ENCODE peak calls at places on chromosomes 16 and 17, in eight cellular contexts. One of them, this sample, is unnamed.

GRCh38 chr17:39739020-39739884 is 1.5 kb downstream of the GRB7 start:
- DNase-seq in AG04449: no peak
- DNase-seq in CD4-positive, alpha-beta T cell: no peak
- DNase-seq in lung: peak; percentile 80
- DNase-seq in suprapubic skin: peak; percentile 89
- DNase-seq in hepatocyte: peak; percentile 94
- DNase-seq in H9: peak; percentile 90
- DNase-seq in AG09309: no peak
- DNase-seq in this sample: no peak

GRCh38 chr17:35947156-35947585 is 3.7 kb upstream of the LYZL6 start:
- DNase-seq in AG04449: no peak
- DNase-seq in CD4-positive, alpha-beta T cell: peak; percentile 9
- DNase-seq in lung: peak; percentile 33
- DNase-seq in suprapubic skin: no peak
- DNase-seq in hepatocyte: peak; percentile 76
- DNase-seq in H9: peak; percentile 81
- DNase-seq in AG09309: no peak
- DNase-seq in this sample: peak; percentile 57

GRCh38 chr17:67994827-67995567 is 1.3 kb downstream of the C17orf58 start:
- DNase-seq in AG04449: peak; percentile 42
- DNase-seq in CD4-positive, alpha-beta T cell: no peak
- DNase-seq in lung: no peak
- DNase-seq in suprapubic skin: no peak
- DNase-seq in hepatocyte: peak; percentile 24
- DNase-seq in H9: peak; percentile 20
- DNase-seq in AG09309: no peak
- DNase-seq in this sample: no peak

GRCh38 chr17:19250421-19251141 is 13.4 kb downstream of the EPN2 start:
- DNase-seq in AG04449: no peak
- DNase-seq in CD4-positive, alpha-beta T cell: no peak
- DNase-seq in lung: no peak
- DNase-seq in suprapubic skin: peak; percentile 75
- DNase-seq in hepatocyte: no peak
- DNase-seq in H9: no peak
- DNase-seq in AG09309: no peak
- DNase-seq in this sample: no peak

GRCh38 chr16:84443166-84443802 is 61.2 kb downstream of the MEAK7 start:
- DNase-seq in AG04449: no peak
- DNase-seq in CD4-positive, alpha-beta T cell: no peak
- DNase-seq in lung: no peak
- DNase-seq in suprapubic skin: no peak
- DNase-seq in hepatocyte: peak; percentile 67
- DNase-seq in H9: no peak
- DNase-seq in AG09309: no peak
- DNase-seq in this sample: no peak

GRCh38 chr17:39027037-39027436 is 59.8 kb upstream of the FBXO47 start:
- DNase-seq in AG04449: no peak
- DNase-seq in CD4-positive, alpha-beta T cell: no peak
- DNase-seq in lung: peak; percentile 49
- DNase-seq in suprapubic skin: peak; percentile 86
- DNase-seq in hepatocyte: peak; percentile 68
- DNase-seq in H9: peak; percentile 77
- DNase-seq in AG09309: no peak
- DNase-seq in this sample: no peak

GRCh38 chr16:20901441-20902112 is 1.0 kb downstream of the LYRM1 start:
- DNase-seq in AG04449: no peak
- DNase-seq in CD4-positive, alpha-beta T cell: peak; percentile 6
- DNase-seq in lung: peak; percentile 67
- DNase-seq in suprapubic skin: peak; percentile 81
- DNase-seq in hepatocyte: peak; percentile 70
- DNase-seq in H9: peak; percentile 57
- DNase-seq in AG09309: no peak
- DNase-seq in this sample: peak; percentile 16

GRCh38 chr17:1623057-1623456 is 5.6 kb downstream of the SLC43A2 start:
- DNase-seq in AG04449: no peak
- DNase-seq in CD4-positive, alpha-beta T cell: no peak
- DNase-seq in lung: no peak
- DNase-seq in suprapubic skin: no peak
- DNase-seq in hepatocyte: no peak
- DNase-seq in H9: no peak
- DNase-seq in AG09309: no peak
- DNase-seq in this sample: no peak

GRCh38 chr16:74605746-74606520 is 981 bp downstream of the GLG1 start:
- DNase-seq in AG04449: no peak
- DNase-seq in CD4-positive, alpha-beta T cell: no peak
- DNase-seq in lung: no peak
- DNase-seq in suprapubic skin: no peak
- DNase-seq in hepatocyte: no peak
- DNase-seq in H9: no peak
- DNase-seq in AG09309: no peak
- DNase-seq in this sample: no peak

GRCh38 chr16:46688101-46688656 is 799 bp downstream of the VPS35 start:
- DNase-seq in AG04449: no peak
- DNase-seq in CD4-positive, alpha-beta T cell: no peak
- DNase-seq in lung: peak; percentile 51
- DNase-seq in suprapubic skin: peak; percentile 67
- DNase-seq in hepatocyte: no peak
- DNase-seq in H9: no peak
- DNase-seq in AG09309: no peak
- DNase-seq in this sample: no peak

GRCh38 chr17:10516638-10517037 is 1.7 kb downstream of the MYH1 start:
- DNase-seq in AG04449: no peak
- DNase-seq in CD4-positive, alpha-beta T cell: no peak
- DNase-seq in lung: no peak
- DNase-seq in suprapubic skin: no peak
- DNase-seq in hepatocyte: no peak
- DNase-seq in H9: no peak
- DNase-seq in AG09309: no peak
- DNase-seq in this sample: no peak

GRCh38 chr17:80891096-80892018 is 100.3 kb upstream of the CHMP6 start:
- DNase-seq in AG04449: peak; percentile 33
- DNase-seq in CD4-positive, alpha-beta T cell: peak; percentile 76
- DNase-seq in lung: no peak
- DNase-seq in suprapubic skin: no peak
- DNase-seq in hepatocyte: peak; percentile 26
- DNase-seq in H9: no peak
- DNase-seq in AG09309: peak; percentile 55
- DNase-seq in this sample: no peak

GRCh38 chr16:84545114-84545737 is 40.8 kb upstream of the MEAK7 start:
- DNase-seq in AG04449: no peak
- DNase-seq in CD4-positive, alpha-beta T cell: no peak
- DNase-seq in lung: no peak
- DNase-seq in suprapubic skin: no peak
- DNase-seq in hepatocyte: no peak
- DNase-seq in H9: no peak
- DNase-seq in AG09309: no peak
- DNase-seq in this sample: no peak

GRCh38 chr17:77266891-77267341 is 126.1 kb downstream of the SEC14L1 start:
- DNase-seq in AG04449: no peak
- DNase-seq in CD4-positive, alpha-beta T cell: no peak
- DNase-seq in lung: no peak
- DNase-seq in suprapubic skin: no peak
- DNase-seq in hepatocyte: no peak
- DNase-seq in H9: peak; percentile 85
- DNase-seq in AG09309: no peak
- DNase-seq in this sample: no peak

GRCh38 chr17:61395983-61396585 is 3.6 kb upstream of the TBX2 start:
- DNase-seq in AG04449: no peak
- DNase-seq in CD4-positive, alpha-beta T cell: no peak
- DNase-seq in lung: no peak
- DNase-seq in suprapubic skin: no peak
- DNase-seq in hepatocyte: no peak
- DNase-seq in H9: no peak
- DNase-seq in AG09309: no peak
- DNase-seq in this sample: no peak

GRCh38 chr17:15289285-15290185 is 24.4 kb upstream of the PMP22 start:
- DNase-seq in AG04449: no peak
- DNase-seq in CD4-positive, alpha-beta T cell: no peak
- DNase-seq in lung: no peak
- DNase-seq in suprapubic skin: no peak
- DNase-seq in hepatocyte: peak; percentile 55
- DNase-seq in H9: no peak
- DNase-seq in AG09309: peak; percentile 92
- DNase-seq in this sample: no peak

GRCh38 chr16:75265911-75266701 is 14.7 kb upstream of the BCAR1 start:
- DNase-seq in AG04449: no peak
- DNase-seq in CD4-positive, alpha-beta T cell: no peak
- DNase-seq in lung: peak; percentile 82
- DNase-seq in suprapubic skin: peak; percentile 83
- DNase-seq in hepatocyte: peak; percentile 90
- DNase-seq in H9: peak; percentile 90
- DNase-seq in AG09309: no peak
- DNase-seq in this sample: peak; percentile 88

GRCh38 chr17:80043963-80044362 is 7.5 kb downstream of the CCDC40 start:
- DNase-seq in AG04449: no peak
- DNase-seq in CD4-positive, alpha-beta T cell: no peak
- DNase-seq in lung: no peak
- DNase-seq in suprapubic skin: no peak
- DNase-seq in hepatocyte: no peak
- DNase-seq in H9: no peak
- DNase-seq in AG09309: no peak
- DNase-seq in this sample: no peak

GRCh38 chr16:65180986-65181710 is 59.3 kb upstream of the CDH11 start:
- DNase-seq in AG04449: no peak
- DNase-seq in CD4-positive, alpha-beta T cell: no peak
- DNase-seq in lung: no peak
- DNase-seq in suprapubic skin: no peak
- DNase-seq in hepatocyte: peak; percentile 32
- DNase-seq in H9: no peak
- DNase-seq in AG09309: no peak
- DNase-seq in this sample: no peak
- TF ChIP-seq CTCF in AG04449: peak; percentile 1
- TF ChIP-seq CTCF in CD4-positive, alpha-beta T cell: no peak
- TF ChIP-seq CTCF in lung: no peak
- TF ChIP-seq CTCF in suprapubic skin: no peak
- TF ChIP-seq CTCF in hepatocyte: peak; percentile 15
- TF ChIP-seq CTCF in H9: no peak
- TF ChIP-seq CTCF in AG09309: no peak
- TF ChIP-seq CTCF in this sample: no peak

DNA sequence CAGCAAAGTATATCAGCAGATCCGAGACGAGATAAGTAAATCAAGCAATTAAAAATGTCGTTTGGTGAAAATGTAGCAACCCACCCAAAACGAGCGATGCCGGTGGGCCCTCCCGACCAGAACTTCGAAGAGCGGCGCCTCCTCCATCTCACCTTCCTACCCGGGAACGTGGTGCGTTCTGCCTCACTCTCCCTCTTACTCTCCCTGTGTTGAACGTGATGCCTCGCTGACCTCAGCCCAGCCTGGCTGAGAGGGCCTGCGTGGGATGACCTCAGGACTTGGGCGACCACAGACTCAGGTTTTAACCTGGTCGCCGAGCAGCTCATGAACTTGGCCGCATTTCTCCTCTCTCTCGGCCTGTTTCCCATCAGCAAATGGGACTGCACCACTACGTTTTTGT is 69.8 kb upstream of the RPL38 start:
- DNase-seq in AG04449: no peak
- DNase-seq in CD4-positive, alpha-beta T cell: no peak
- DNase-seq in lung: no peak
- DNase-seq in suprapubic skin: no peak
- DNase-seq in hepatocyte: no peak
- DNase-seq in H9: peak; percentile 27
- DNase-seq in AG09309: no peak
- DNase-seq in this sample: no peak
- TF ChIP-seq CTCF in AG04449: no peak
- TF ChIP-seq CTCF in CD4-positive, alpha-beta T cell: no peak
- TF ChIP-seq CTCF in lung: no peak
- TF ChIP-seq CTCF in suprapubic skin: no peak
- TF ChIP-seq CTCF in hepatocyte: no peak
- TF ChIP-seq CTCF in H9: no peak
- TF ChIP-seq CTCF in AG09309: no peak
- TF ChIP-seq CTCF in this sample: no peak

DNA sequence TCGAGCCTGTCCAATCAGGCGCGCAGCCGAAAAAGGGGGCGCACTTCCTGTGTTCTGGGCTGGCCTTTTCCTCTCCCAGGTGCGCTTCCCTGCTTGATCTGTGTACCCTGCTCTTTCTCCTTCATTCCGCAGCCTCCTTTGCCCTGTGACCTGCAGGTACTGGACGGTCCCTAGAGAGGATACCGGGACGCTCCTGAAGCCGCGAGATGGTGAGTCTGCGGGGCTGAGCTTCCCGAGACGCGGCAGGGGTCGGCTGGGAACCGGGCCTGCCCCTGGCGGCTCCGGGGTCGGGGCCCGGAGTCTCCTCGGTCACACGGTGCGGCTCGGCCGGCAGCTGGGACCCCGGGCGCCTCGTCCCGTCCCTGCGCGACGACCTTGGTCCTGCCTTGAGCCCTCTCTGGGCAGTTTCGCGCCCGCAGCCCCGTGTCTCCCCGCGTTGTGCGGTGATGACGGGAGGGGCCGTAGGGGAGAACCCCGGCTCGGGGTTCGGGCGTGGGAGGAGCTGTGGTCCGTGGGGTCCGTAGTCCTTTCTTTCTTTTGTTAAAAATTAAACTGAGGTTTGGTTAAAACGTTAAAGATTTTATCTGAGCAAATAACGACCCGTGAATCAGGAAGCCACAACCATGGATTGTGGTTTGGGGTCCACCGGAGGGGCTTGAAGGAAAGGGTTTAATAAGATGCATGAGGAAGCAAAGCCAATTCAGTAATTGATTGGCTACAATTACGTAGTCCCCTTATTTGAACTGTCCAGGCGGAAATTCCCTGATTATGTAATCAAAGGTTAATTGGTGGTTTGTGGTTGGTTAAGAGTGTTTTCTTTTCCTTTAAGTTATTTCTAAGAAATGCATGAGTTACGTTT is 172.8 kb upstream of the ZNF267 start:
- DNase-seq in AG04449: no peak
- DNase-seq in CD4-positive, alpha-beta T cell: peak; percentile 83
- DNase-seq in lung: peak; percentile 88
- DNase-seq in suprapubic skin: peak; percentile 79
- DNase-seq in hepatocyte: peak; percentile 93
- DNase-seq in H9: no peak
- DNase-seq in AG09309: no peak
- DNase-seq in this sample: peak; percentile 67
- TF ChIP-seq CTCF in AG04449: peak; percentile 21
- TF ChIP-seq CTCF in CD4-positive, alpha-beta T cell: no peak
- TF ChIP-seq CTCF in lung: no peak
- TF ChIP-seq CTCF in suprapubic skin: no peak
- TF ChIP-seq CTCF in hepatocyte: peak; percentile 10
- TF ChIP-seq CTCF in H9: peak; percentile 25
- TF ChIP-seq CTCF in AG09309: peak; percentile 26
- TF ChIP-seq CTCF in this sample: no peak

DNA sequence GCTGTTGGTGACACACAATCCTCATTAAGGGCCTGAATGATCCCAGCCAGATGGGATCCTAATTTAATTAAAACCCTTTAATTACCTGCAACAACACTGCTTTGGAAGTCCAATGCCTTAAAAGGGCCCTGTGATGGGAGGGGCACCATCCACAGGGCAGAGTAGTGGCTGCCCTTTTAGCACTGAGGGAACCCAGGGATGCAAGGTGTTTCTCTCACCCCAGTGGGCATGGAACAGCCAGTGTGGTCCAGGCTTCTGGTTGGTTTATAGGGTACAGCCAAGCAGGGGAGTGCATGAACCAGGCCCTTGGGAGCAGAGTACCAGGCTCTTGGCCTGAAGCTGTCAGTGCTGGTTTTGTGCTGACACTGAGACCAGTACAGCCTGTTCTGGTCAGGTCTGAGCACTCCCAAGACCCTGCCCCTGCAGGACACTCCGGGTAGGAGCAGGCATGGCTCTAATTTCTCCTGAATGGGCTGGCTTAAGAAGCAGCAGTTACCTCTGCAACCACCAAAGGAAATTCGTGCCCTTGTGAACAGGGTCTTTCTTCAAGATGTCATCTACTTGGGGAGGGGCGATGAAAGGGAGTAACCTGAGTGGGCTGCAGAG is 9.9 kb downstream of the NXPH3 start:
- DNase-seq in AG04449: no peak
- DNase-seq in CD4-positive, alpha-beta T cell: no peak
- DNase-seq in lung: no peak
- DNase-seq in suprapubic skin: no peak
- DNase-seq in hepatocyte: no peak
- DNase-seq in H9: peak; percentile 88
- DNase-seq in AG09309: no peak
- DNase-seq in this sample: no peak
- TF ChIP-seq CTCF in AG04449: no peak
- TF ChIP-seq CTCF in CD4-positive, alpha-beta T cell: no peak
- TF ChIP-seq CTCF in lung: no peak
- TF ChIP-seq CTCF in suprapubic skin: no peak
- TF ChIP-seq CTCF in hepatocyte: no peak
- TF ChIP-seq CTCF in H9: peak; percentile 59
- TF ChIP-seq CTCF in AG09309: peak; percentile 6
- TF ChIP-seq CTCF in this sample: peak; percentile 44

This sample was measured in neural crest cell.